ENCODE peak calls at places on chromosomes 16 and 17, in six cellular contexts. U is endothelial cell of umbilical vein, R is HCT116, G is transverse colon, V is stomach, F is breast epithelium. I is an unnamed sample.

GRCh38 chr16:22402191-22402590 is 27.8 kb upstream of the CDR2 start:
- DNase-seq in V (no peak), U (peak; percentile 58), G (no peak), F (no peak), R (no peak), I (no peak)

GRCh38 chr17:27430882-27431491 is 25.3 kb upstream of the KSR1 start:
- DNase-seq in R (peak; percentile 28), V (peak; percentile 31), G (peak; percentile 28), U (peak; percentile 74), F (no peak), I (peak; percentile 67)

GRCh38 chr17:50154604-50155003 is 4.1 kb upstream of the PPP1R9B start:
- DNase-seq in R (no peak), F (no peak), V (no peak), G (peak; percentile 43), U (no peak), I (no peak)

GRCh38 chr17:78351449-78352006 is 8.3 kb downstream of the SOCS3 start:
- DNase-seq in U (no peak), R (no peak), V (peak; percentile 73), G (peak; percentile 89), F (peak; percentile 81), I (peak; percentile 90)

GRCh38 chr16:75340715-75341500 is 89.5 kb upstream of the BCAR1 start:
- DNase-seq in F (no peak), U (peak; percentile 98), V (no peak), R (no peak), G (no peak), I (peak; percentile 35)

GRCh38 chr17:64448665-64449512 is at the start of gene MILR1:
- DNase-seq in U (peak; percentile 92), R (peak; percentile 65), F (no peak), V (no peak), G (peak; percentile 24), I (no peak)

GRCh38 chr16:85158702-85159225 is 46.5 kb upstream of the CIBAR2 start:
- DNase-seq in F (no peak), R (no peak), U (no peak), G (no peak), V (no peak), I (no peak)

GRCh38 chr16:12182202-12182601 is 205.7 kb downstream of the SNX29 start:
- DNase-seq in U (no peak), G (no peak), R (no peak), F (no peak), V (no peak), I (no peak)

GRCh38 chr17:74383140-74383539 is 15.8 kb downstream of the GPR142 start:
- DNase-seq in G (no peak), R (no peak), F (no peak), U (no peak), V (no peak), I (no peak)

GRCh38 chr16:63690267-63690666 is 1431.6 kb downstream of the CDH11 start:
- DNase-seq in F (no peak), G (no peak), U (no peak), R (no peak), V (no peak), I (no peak)

GRCh38 chr17:59607061-59607460 is 12.6 kb upstream of the CLTC start:
- DNase-seq in R (no peak), V (no peak), F (no peak), U (peak; percentile 62), G (no peak), I (no peak)

GRCh38 chr17:9676742-9677387 is 31.5 kb downstream of the USP43 start:
- DNase-seq in R (peak; percentile 91), U (no peak), V (no peak), F (no peak), G (no peak), I (no peak)

GRCh38 chr16:66832661-66833305 is 2.0 kb upstream of the NAE1 start:
- DNase-seq in V (no peak), G (no peak), U (no peak), R (no peak), F (no peak), I (no peak)

GRCh38 chr17:49873466-49873865 is 25.6 kb upstream of the TAC4 start:
- DNase-seq in U (no peak), G (no peak), R (no peak), V (no peak), F (no peak), I (no peak)

GRCh38 chr17:81579821-81580321 is 27.7 kb upstream of the FAAP100 start:
- DNase-seq in F (no peak), V (no peak), U (no peak), G (no peak), R (no peak), I (no peak)

GRCh38 chr16:48193846-48194245 is 38.1 kb upstream of the ABCC12 start:
- DNase-seq in F (no peak), V (no peak), R (no peak), G (no peak), U (no peak), I (no peak)

GRCh38 chr17:17855976-17856375 is 19.2 kb upstream of the SREBF1 start:
- DNase-seq in R (no peak), G (no peak), F (no peak), U (no peak), V (no peak), I (no peak)

GRCh38 chr16:67490330-67491096 is 7.2 kb upstream of the AGRP start:
- DNase-seq in V (no peak), G (no peak), R (no peak), U (no peak), F (no peak), I (no peak)

GRCh38 chr17:76598004-76598439 is 12.4 kb upstream of the ST6GALNAC2 start:
- DNase-seq in F (no peak), G (no peak), V (no peak), R (no peak), U (no peak), I (no peak)

GRCh38 chr17:76753061-76753961 is 15.4 kb downstream of the MFSD11 start:
- DNase-seq in U (no peak), F (no peak), V (no peak), G (no peak), R (no peak), I (no peak)

GRCh38 chr17:63698381-63698885 is 1.5 kb downstream of the LIMD2 start:
- DNase-seq in U (peak; percentile 24), F (no peak), V (peak; percentile 30), G (no peak), R (no peak), I (no peak)

GRCh38 chr16:56747486-56748045 is 17.6 kb downstream of the NUP93 start:
- DNase-seq in R (no peak), V (no peak), G (no peak), F (no peak), U (no peak), I (peak; percentile 83)

GRCh38 chr17:21301593-21302550 is 17.4 kb downstream of the MAP2K3 start:
- DNase-seq in U (no peak), R (no peak), V (no peak), F (no peak), G (no peak), I (no peak)

GRCh38 chr16:62157544-62157943 is 121.3 kb upstream of the CDH8 start:
- DNase-seq in U (no peak), V (no peak), G (no peak), R (no peak), F (no peak), I (no peak)
- TF ChIP-seq POLR2AphosphoS5 in U (no peak), V (no peak), G (no peak), R (no peak), F (no peak), I (no peak)

DNA sequence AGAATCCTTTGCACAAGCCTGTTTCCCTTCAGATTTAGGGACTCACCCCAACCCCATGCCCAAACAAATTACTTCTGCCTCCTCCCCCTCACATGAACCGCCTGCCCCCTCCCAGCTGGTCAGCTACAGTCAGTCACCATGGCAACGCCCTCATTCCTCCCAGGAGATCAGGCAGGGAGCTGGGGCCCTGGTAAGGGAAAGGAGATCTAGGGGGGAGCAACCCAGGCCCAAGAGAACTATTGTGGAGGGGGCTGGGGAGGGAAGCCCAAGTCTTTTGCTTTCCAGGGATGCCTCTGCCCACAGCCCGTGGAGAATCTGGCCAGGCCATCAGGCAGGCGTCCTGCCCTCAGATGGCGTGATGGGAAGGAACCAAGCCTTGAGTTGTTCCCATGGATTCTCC is 2.8 kb downstream of the FAM171A2 start:
- DNase-seq in V (no peak), R (no peak), F (no peak), G (no peak), U (no peak), I (peak; percentile 69)
- H3K27ac ChIP-seq in V (no peak overlapping the region), R (no peak overlapping the region), F (no peak overlapping the region), G (no peak overlapping the region), U (no peak overlapping the region), I (no peak overlapping the region)

GRCh38 chr17:2180768-2181167 is 122.8 kb downstream of the SMG6 start:
- DNase-seq in V (no peak), G (no peak), U (no peak), F (no peak), R (no peak), I (no peak)

GRCh38 chr17:2181206-2181983 is 122.2 kb downstream of the SMG6 start:
- DNase-seq in V (no peak), U (peak; percentile 90), R (no peak), F (no peak), G (peak; percentile 52), I (peak; percentile 25)

GRCh38 chr17:2178798-2179505 is 124.0 kb downstream of the HIC1 start:
- DNase-seq in F (no peak), V (no peak), R (no peak), U (peak; percentile 70), G (no peak), I (no peak)

GRCh38 chr17:2177235-2177811 is 122.4 kb downstream of the HIC1 start:
- DNase-seq in R (no peak), V (no peak), G (no peak), F (no peak), U (peak; percentile 93), I (no peak)

DNA sequence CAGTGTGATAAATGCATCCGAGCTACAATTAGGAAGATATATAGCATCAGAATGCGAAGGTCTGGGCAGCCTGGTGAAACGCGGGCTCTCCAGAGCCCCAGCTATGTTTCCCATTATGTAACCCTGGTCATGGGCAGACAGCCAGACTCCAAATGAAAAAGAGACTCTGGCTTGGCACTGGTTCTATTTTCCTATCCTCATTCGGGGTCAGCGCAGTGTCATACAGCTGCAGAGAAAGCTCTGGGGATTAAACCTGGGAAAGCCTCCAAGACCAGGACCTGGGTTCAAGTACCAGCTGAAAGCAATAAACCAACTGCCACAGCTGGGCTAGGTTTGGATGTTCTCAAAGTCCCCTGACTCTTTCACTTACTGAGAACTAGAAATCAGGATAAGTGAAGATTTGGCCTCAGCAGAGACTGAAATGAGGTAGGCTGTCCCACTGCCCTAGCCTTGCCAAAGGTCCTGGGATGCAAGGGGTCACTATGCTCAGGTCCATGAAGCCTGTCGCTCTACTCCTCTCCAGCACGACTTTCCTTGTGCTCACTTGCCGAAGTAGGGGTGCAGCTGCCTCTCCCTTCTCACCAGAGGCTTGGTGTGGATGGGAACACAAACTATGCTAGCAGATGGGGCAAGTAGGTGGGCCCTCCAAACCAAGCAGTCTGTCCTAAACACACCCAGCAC is 123.8 kb downstream of the SMG6 start:
- DNase-seq in V (peak; percentile 71), U (peak; percentile 98), F (peak; percentile 73), G (peak; percentile 67), R (no peak), I (no peak)
- TF ChIP-seq POLR2AphosphoS5 in V (peak; percentile 82), U (peak; percentile 77), F (peak; percentile 13), G (peak; percentile 62), R (no peak), I (no peak)

GRCh38 chr17:67519801-67520251 is 142.7 kb downstream of the PITPNC1 start:
- DNase-seq in G (no peak), F (no peak), U (no peak), V (no peak), R (no peak), I (peak; percentile 79)
- H3K27ac ChIP-seq in G (peak overlapping the region; percentile 41), F (peak overlapping the region; percentile 48), U (no peak overlapping the region), V (peak overlapping the region; percentile 60), R (no peak overlapping the region), I (peak overlapping the region; percentile 81)

GRCh38 chr17:36089888-36090836 is at the start of gene CCL3:
- DNase-seq in V (no peak), U (no peak), F (no peak), G (peak; percentile 26), R (no peak), I (no peak)
- TF ChIP-seq POLR2AphosphoS5 in V (no peak), U (no peak), F (no peak), G (no peak), R (no peak), I (no peak)

I was measured in GM23338.